ENCODE peak calls at places on chromosomes 3 and 15, in ten cellular contexts. B is ovary, W is dorsolateral prefrontal cortex, A is right lobe of liver, M is colonic mucosa, N is astrocyte of the spinal cord, G is HepG2, S is fibroblast of mammary gland, V is Panc1, I is epithelial cell of esophagus. U is an unnamed sample.

GRCh38 chr3:101377796-101378195 is 57.4 kb upstream of the IMPG2 start:
- DNase-seq in A (no peak), G (no peak), S (no peak), W (no peak), M (no peak), I (no peak), N (peak), V (no peak), B (no peak), U (no peak)

GRCh38 chr3:128395500-128396125 is 71.1 kb downstream of the DNAJB8 start:
- DNase-seq in N (peak), V (no peak), M (no peak), I (no peak), S (peak), B (peak), A (no peak), G (no peak), W (no peak), U (no peak)

GRCh38 chr3:62873672-62874397 is 1.4 kb downstream of the CADPS start:
- DNase-seq in I (peak), W (peak), G (no peak), V (no peak), A (no peak), B (peak), N (no peak), M (peak), S (peak), U (no peak)

GRCh38 chr15:56042982-56043980 is 49.9 kb upstream of the NEDD4 start:
- DNase-seq in M (no peak), V (no peak), I (no peak), A (no peak), G (peak), B (no peak), W (no peak), S (peak), N (no peak), U (no peak)

GRCh38 chr3:48661501-48662139 is 1.1 kb downstream of the CELSR3 start:
- DNase-seq in A (no peak), S (peak), B (peak), N (peak), V (no peak), W (peak), G (peak), I (peak), M (peak), U (no peak)

GRCh38 chr15:65371976-65372786 is 5.6 kb downstream of the IGDCC3 start:
- DNase-seq in M (no peak), B (no peak), G (no peak), I (no peak), V (no peak), A (no peak), S (no peak), N (no peak), W (no peak), U (no peak)

GRCh38 chr3:143307613-143308183 is 188.1 kb downstream of the CHST2 start:
- DNase-seq in N (no peak), V (no peak), G (no peak), A (no peak), I (peak), W (no peak), M (no peak), B (peak), S (peak), U (no peak)

GRCh38 chr3:45413172-45413765 is 24.9 kb downstream of the LARS2 start:
- DNase-seq in M (no peak), G (no peak), S (no peak), A (no peak), W (no peak), B (no peak), I (no peak), N (no peak), V (no peak), U (no peak)

GRCh38 chr3:64631951-64632350 is 55.8 kb downstream of the ADAMTS9 start:
- DNase-seq in G (no peak), V (no peak), N (no peak), S (no peak), W (no peak), I (no peak), A (no peak), M (no peak), B (no peak), U (no peak)

GRCh38 chr15:62047278-62047847 is 12.9 kb downstream of the VPS13C start:
- DNase-seq in W (no peak), B (no peak), M (no peak), S (no peak), A (no peak), N (no peak), V (no peak), I (no peak), G (no peak), U (no peak)

GRCh38 chr15:81050806-81051205 is 50.1 kb downstream of the TLNRD1 start:
- DNase-seq in M (no peak), N (no peak), G (no peak), I (no peak), S (no peak), B (no peak), V (no peak), A (no peak), W (no peak), U (no peak)

GRCh38 chr3:157388051-157388450 is 48.6 kb upstream of the PTX3 start:
- DNase-seq in S (no peak), G (no peak), B (no peak), N (no peak), A (no peak), V (no peak), I (no peak), M (no peak), W (no peak), U (no peak)

GRCh38 chr3:183958775-183959174 is 58.9 kb downstream of the ABCC5 start:
- DNase-seq in M (peak), V (no peak), W (no peak), I (peak), N (no peak), B (no peak), A (no peak), G (no peak), S (no peak), U (no peak)

GRCh38 chr3:34011171-34012101 is 213.0 kb downstream of the PDCD6IP start:
- DNase-seq in W (no peak), S (peak), B (no peak), I (no peak), N (peak), G (peak), M (no peak), V (peak), A (no peak), U (no peak)

GRCh38 chr3:172846706-172847105 is 96.2 kb downstream of the ECT2 start:
- DNase-seq in M (no peak), B (no peak), G (no peak), A (no peak), N (peak), I (peak), W (no peak), S (peak), V (no peak), U (no peak)

GRCh38 chr3:127418560-127419099 is 130.8 kb upstream of the PRR20G start:
- DNase-seq in W (no peak), G (no peak), S (no peak), M (no peak), B (no peak), A (no peak), V (no peak), I (no peak), N (no peak), U (no peak)

GRCh38 chr3:148953094-148953493 is 38.2 kb upstream of the GYG1 start:
- DNase-seq in V (no peak), W (no peak), G (no peak), A (no peak), I (no peak), B (no peak), M (no peak), N (no peak), S (no peak), U (no peak)

GRCh38 chr3:123870033-123870432 is 14.1 kb downstream of the MYLK start:
- DNase-seq in I (peak), W (no peak), S (peak), M (no peak), A (no peak), N (peak), V (no peak), B (no peak), G (no peak), U (no peak)

GRCh38 chr3:17411157-17411877 is 331.1 kb downstream of the TBC1D5 start:
- DNase-seq in G (no peak), A (no peak), V (no peak), B (no peak), I (no peak), N (no peak), W (no peak), S (no peak), M (no peak), U (no peak)

GRCh38 chr3:42652611-42653302 is 740 bp upstream of the ZBTB47 start:
- DNase-seq in I (peak), S (peak), N (peak), B (peak), M (peak), V (no peak), W (peak), G (peak), A (no peak), U (no peak)

GRCh38 chr15:25710184-25710583 is 152.9 kb downstream of the ATP10A start:
- DNase-seq in M (no peak), A (peak), N (no peak), W (no peak), S (peak), V (no peak), I (no peak), G (peak), B (no peak), U (no peak)

GRCh38 chr3:188139466-188139865 is 14.5 kb upstream of the LPP start:
- DNase-seq in S (peak), I (no peak), V (no peak), G (no peak), N (no peak), A (peak), W (no peak), M (no peak), B (no peak), U (no peak)

GRCh38 chr3:175248832-175249231 is 389.7 kb downstream of the NAALADL2 start:
- DNase-seq in N (no peak), M (no peak), W (no peak), A (no peak), S (no peak), G (no peak), V (no peak), B (no peak), I (no peak), U (no peak)

GRCh38 chr15:101244039-101244781 is 7.6 kb downstream of the CHSY1 start:
- DNase-seq in M (no peak), N (peak), W (no peak), A (no peak), B (no peak), G (peak), S (no peak), I (no peak), V (no peak), U (no peak)

GRCh38 chr3:13021934-13022265 is 51.3 kb downstream of the IQSEC1 start:
- DNase-seq in N (no peak), B (no peak), S (no peak), I (no peak), M (no peak), V (no peak), W (no peak), A (no peak), G (no peak), U (no peak)

GRCh38 chr3:13024274-13024863 is 48.9 kb downstream of the IQSEC1 start:
- DNase-seq in N (no peak), A (no peak), M (no peak), I (no peak), W (no peak), S (no peak), V (no peak), B (no peak), G (no peak), U (no peak)

GRCh38 chr3:13022348-13023250 is 50.6 kb downstream of the IQSEC1 start:
- DNase-seq in N (peak), A (no peak), I (no peak), S (peak), M (peak), V (no peak), G (no peak), W (peak), B (peak), U (no peak)

GRCh38 chr3:13025090-13025489 is 48.1 kb downstream of the IQSEC1 start:
- DNase-seq in I (peak), N (peak), V (peak), W (peak), S (peak), G (peak), A (no peak), B (no peak), M (no peak), U (no peak)

DNA sequence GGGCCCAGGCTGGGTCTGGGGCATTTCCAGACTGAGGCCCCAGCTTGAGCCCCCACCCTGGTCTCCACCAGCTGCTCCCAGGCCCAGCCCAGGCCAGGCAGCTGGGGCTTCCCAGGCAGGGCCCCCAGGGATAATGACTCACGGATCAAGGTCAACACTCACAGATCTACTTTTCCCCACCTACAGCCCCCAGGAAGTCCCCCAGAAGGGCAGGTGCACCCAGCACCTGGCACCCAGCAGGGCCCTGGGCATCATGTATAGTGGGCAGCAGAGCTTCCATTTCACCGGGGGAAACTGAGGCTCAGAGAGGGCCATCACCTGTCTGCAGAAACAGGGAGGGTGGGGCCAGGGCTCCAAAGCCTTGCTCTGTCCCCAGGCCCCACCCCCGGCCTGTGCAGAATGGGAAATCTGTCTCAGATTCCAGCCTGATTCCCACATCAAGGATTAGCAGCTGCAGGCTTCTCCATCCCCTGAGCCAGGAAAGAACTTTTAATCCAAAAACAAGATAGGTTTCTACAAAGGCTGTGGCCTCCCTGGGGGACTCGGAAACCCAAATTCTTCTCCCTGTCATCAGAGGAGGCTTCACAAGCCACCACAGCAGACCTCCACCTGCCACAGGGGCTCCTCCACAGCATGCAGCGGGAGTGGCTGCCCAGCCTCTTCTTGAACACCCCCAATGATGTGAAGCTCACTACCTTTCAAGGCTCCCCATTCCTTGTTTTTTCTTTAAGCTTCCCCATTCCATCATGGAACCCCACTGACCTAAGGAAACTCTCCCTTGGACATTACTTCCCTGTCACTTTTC is 49.8 kb downstream of the IQSEC1 start:
- DNase-seq in S (peak), N (no peak), A (no peak), B (no peak), G (no peak), I (no peak), W (no peak), V (no peak), M (no peak), U (no peak)
- H3K4me3 ChIP-seq in S (no peak), N (no peak), A (no peak), B (no peak), G (no peak), I (no peak), W (no peak), V (no peak), M (no peak), U (no peak)

GRCh38 chr3:163490119-163490518 is 1588.2 kb downstream of the SI start:
- DNase-seq in B (no peak), A (peak), V (peak), M (peak), I (peak), N (peak), S (peak), W (no peak), G (peak), U (no peak)
- TF ChIP-seq CTCF in B (no peak), A (peak), V (peak), M (peak), I (peak), N (peak), S (peak), W (no peak), G (peak), U (peak)

GRCh38 chr15:58770519-58770856 is 614 bp upstream of the MINDY2 start:
- DNase-seq in V (no peak), W (no peak), S (peak), A (no peak), G (no peak), N (peak), M (no peak), I (peak), B (no peak), U (no peak)

GRCh38 chr15:58771621-58772235 is 626 bp downstream of the MINDY2 start:
- DNase-seq in I (peak), S (no peak), V (no peak), M (peak), N (peak), G (no peak), B (no peak), W (peak), A (no peak), U (no peak)

GRCh38 chr15:58770857-58771620 is at the start of gene MINDY2:
- DNase-seq in I (peak), V (peak), A (peak), N (peak), S (peak), B (peak), G (peak), W (peak), M (peak), U (peak)

GRCh38 chr15:58775402-58775801 is 4.3 kb downstream of the MINDY2 start:
- DNase-seq in M (no peak), W (no peak), G (no peak), V (no peak), A (no peak), N (no peak), B (no peak), I (no peak), S (no peak), U (no peak)

DNA sequence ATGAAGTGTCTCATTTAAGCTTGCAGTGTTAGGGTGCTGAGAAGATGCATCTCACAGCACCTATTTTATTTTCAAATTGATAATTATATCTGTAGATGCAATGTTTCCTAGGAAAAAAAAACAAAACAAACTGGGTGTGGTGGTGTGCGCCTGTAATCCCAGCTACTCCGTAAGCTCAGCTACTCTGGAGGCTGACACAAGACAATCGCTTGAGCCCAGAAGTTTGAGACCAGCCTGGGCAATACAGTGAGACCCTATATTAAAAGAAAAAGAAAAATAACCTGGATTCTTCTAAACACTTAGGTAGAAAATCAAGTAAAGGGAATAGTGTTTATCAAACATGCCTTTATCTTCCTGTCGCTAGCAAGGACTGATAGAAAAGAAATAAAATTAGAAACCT is 1.9 kb downstream of the MINDY2 start:
- DNase-seq in M (no peak), B (no peak), V (no peak), I (peak), W (no peak), S (peak), G (no peak), A (no peak), N (no peak), U (no peak)
- H3K4me3 ChIP-seq in M (peak), B (peak), V (peak), I (peak), W (peak), S (peak), G (peak), A (no peak), N (peak), U (peak)

DNA sequence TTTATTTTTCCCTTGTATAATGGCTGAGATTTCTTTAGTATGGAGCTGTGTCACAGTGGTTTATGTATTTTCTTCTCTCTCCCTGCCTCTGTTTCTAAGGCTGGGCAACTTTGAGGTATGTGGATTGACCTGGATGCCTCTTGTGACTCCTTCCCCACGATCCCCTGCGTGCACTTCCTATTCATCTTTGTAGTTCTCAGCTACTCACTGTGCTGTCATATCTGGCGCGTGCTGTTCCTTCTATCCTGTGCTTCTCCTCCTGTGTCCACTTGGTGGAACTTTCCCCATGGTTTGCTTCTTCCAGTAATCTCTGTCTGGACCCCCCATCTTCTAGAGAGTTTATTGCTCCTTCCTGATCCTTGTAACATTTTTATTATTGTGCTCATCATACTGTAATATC is 97.3 kb downstream of the AKAP13 start:
- DNase-seq in V (no peak), N (peak), G (no peak), S (peak), M (no peak), W (no peak), B (no peak), A (no peak), I (peak), U (no peak)
- TF ChIP-seq CTCF in V (no peak), N (peak), G (no peak), S (peak), M (no peak), W (no peak), B (no peak), A (no peak), I (no peak), U (no peak)

GRCh38 chr15:88454231-88454630 is 13.0 kb downstream of the MRPL46 start:
- DNase-seq in S (peak), W (no peak), I (no peak), V (no peak), M (no peak), A (no peak), N (no peak), G (no peak), B (no peak), U (no peak)
- H3K4me3 ChIP-seq in S (no peak), W (no peak), I (no peak), V (no peak), M (no peak), A (no peak), N (no peak), G (no peak), B (no peak), U (no peak)

DNA sequence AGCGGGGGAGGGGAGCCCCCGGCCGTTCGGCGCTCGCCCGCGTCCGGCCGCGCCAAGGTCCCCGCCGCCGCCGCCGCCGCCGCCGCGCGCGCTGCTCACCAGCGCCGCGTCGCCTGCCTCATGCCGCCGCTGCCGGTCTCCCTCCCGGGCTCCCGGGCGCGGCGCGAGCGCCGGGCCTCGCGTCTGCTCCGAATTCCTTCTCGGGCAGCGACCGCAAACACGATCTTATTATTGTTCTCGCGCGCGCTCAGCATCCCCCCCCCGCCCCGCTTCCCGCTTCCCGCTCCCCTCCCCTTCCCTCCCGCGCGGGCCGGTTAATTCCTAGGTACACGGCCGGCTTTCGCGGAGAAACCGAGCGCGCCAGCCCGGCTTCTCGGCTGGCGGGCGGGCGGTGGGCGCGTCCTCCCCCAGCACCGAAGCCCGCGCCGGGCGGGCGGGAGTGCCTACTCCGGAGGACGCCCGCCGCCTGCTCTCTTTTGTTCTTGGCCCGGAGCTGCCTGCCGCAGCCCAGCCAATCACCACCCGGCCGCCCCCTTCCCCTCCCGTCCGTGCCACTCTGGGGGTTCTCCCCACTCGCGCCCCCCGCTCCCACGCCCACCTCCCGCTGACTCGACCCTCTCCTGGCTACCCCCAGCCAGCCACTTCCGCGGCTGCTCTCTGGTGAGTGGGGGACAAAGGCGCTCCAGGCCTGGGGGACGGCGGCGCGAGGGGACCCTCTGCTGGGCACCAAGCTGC is at the start of gene HDGFL3:
- DNase-seq in I (peak), S (peak), W (peak), B (peak), M (peak), A (no peak), G (no peak), V (no peak), N (peak), U (no peak)
- TF ChIP-seq CTCF in I (no peak), S (no peak), W (no peak), B (no peak), M (no peak), A (no peak), G (peak), V (no peak), N (peak), U (peak)